ENCODE peak calls at places on chromosomes 7 and 10, in five cellular contexts. One of them, this sample, is unnamed. For H3K4me1, the result is how much of the 10 kb centered on the place peaks cover.

GRCh38 chr10:34854147-34854601 is 39.1 kb upstream of the PARD3 start:
- DNase-seq in OCI-LY7: no peak
- DNase-seq in H1: no peak
- DNase-seq in endothelial cell of umbilical vein: peak
- DNase-seq in HepG2: no peak
- DNase-seq in this sample: no peak

GRCh38 chr7:117951711-117952280 is 78.6 kb upstream of the CTTNBP2 start:
- DNase-seq in OCI-LY7: no peak
- DNase-seq in H1: no peak
- DNase-seq in endothelial cell of umbilical vein: no peak
- DNase-seq in HepG2: no peak
- DNase-seq in this sample: no peak

GRCh38 chr7:85176197-85176596 is 10.7 kb downstream of the SEMA3D start:
- DNase-seq in OCI-LY7: no peak
- DNase-seq in H1: no peak
- DNase-seq in endothelial cell of umbilical vein: peak
- DNase-seq in HepG2: no peak
- DNase-seq in this sample: no peak

GRCh38 chr10:124417846-124418725 is 637 bp downstream of the OAT start:
- DNase-seq in OCI-LY7: peak
- DNase-seq in H1: peak
- DNase-seq in endothelial cell of umbilical vein: peak
- DNase-seq in HepG2: peak
- DNase-seq in this sample: peak

GRCh38 chr10:86968271-86968993 is at the start of gene ADIRF:
- DNase-seq in OCI-LY7: no peak
- DNase-seq in H1: peak
- DNase-seq in endothelial cell of umbilical vein: peak
- DNase-seq in HepG2: no peak
- DNase-seq in this sample: no peak

GRCh38 chr10:72611783-72612182 is 14.1 kb downstream of the MICU1 start:
- DNase-seq in OCI-LY7: no peak
- DNase-seq in H1: no peak
- DNase-seq in endothelial cell of umbilical vein: no peak
- DNase-seq in HepG2: no peak
- DNase-seq in this sample: no peak

GRCh38 chr10:60917331-60918280 is 26.4 kb downstream of the RHOBTB1 start:
- DNase-seq in OCI-LY7: no peak
- DNase-seq in H1: no peak
- DNase-seq in endothelial cell of umbilical vein: no peak
- DNase-seq in HepG2: no peak
- DNase-seq in this sample: no peak

GRCh38 chr7:38034062-38034907 is 113.8 kb downstream of the EPDR1 start:
- DNase-seq in OCI-LY7: no peak
- DNase-seq in H1: no peak
- DNase-seq in endothelial cell of umbilical vein: no peak
- DNase-seq in HepG2: no peak
- DNase-seq in this sample: no peak

GRCh38 chr7:149753370-149754233 is 19.8 kb downstream of the ZNF467 start:
- DNase-seq in OCI-LY7: no peak
- DNase-seq in H1: peak
- DNase-seq in endothelial cell of umbilical vein: peak
- DNase-seq in HepG2: peak
- DNase-seq in this sample: no peak

GRCh38 chr10:120286280-120286679 is 170.7 kb upstream of the PLPP4 start:
- DNase-seq in OCI-LY7: no peak
- DNase-seq in H1: no peak
- DNase-seq in endothelial cell of umbilical vein: no peak
- DNase-seq in HepG2: no peak
- DNase-seq in this sample: no peak

GRCh38 chr7:74452748-74453320 is 872 bp upstream of the GTF2IRD1 start:
- DNase-seq in OCI-LY7: no peak
- DNase-seq in H1: no peak
- DNase-seq in endothelial cell of umbilical vein: peak
- DNase-seq in HepG2: peak
- DNase-seq in this sample: no peak

GRCh38 chr7:20651960-20652544 is 36.6 kb downstream of the ABCB5 start:
- DNase-seq in OCI-LY7: no peak
- DNase-seq in H1: no peak
- DNase-seq in endothelial cell of umbilical vein: peak
- DNase-seq in HepG2: no peak
- DNase-seq in this sample: no peak

GRCh38 chr10:73931767-73932624 is 21.1 kb downstream of the PLAU start:
- DNase-seq in OCI-LY7: peak
- DNase-seq in H1: peak
- DNase-seq in endothelial cell of umbilical vein: no peak
- DNase-seq in HepG2: peak
- DNase-seq in this sample: no peak

GRCh38 chr7:129610709-129611245 is 743 bp upstream of the NRF1 start:
- DNase-seq in OCI-LY7: no peak
- DNase-seq in H1: no peak
- DNase-seq in endothelial cell of umbilical vein: no peak
- DNase-seq in HepG2: no peak
- DNase-seq in this sample: peak

GRCh38 chr10:126247454-126247975 is 140.8 kb downstream of the ADAM12 start:
- DNase-seq in OCI-LY7: no peak
- DNase-seq in H1: no peak
- DNase-seq in endothelial cell of umbilical vein: peak
- DNase-seq in HepG2: no peak
- DNase-seq in this sample: no peak

DNA sequence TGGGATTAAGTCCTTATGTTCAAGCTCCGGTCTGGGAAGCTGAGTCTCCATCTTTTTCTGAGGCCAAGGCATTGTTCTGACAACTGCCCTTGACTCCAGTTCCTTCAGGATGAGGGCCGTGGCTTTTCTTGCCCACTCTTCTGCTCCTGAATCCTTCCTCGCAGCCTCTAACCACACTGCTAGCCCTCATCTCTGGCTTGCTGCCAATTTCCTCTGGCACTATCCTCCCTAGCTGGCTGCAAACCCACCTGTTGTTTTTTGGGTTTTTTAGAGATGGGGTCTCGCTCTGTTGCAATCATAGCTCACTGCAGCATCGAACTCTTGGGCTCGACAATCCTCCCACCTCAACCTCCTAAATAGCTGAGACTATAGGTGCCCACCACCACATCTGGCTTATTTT is 206.7 kb downstream of the SKIDA1 start:
- DNase-seq in OCI-LY7: no peak
- DNase-seq in H1: no peak
- DNase-seq in endothelial cell of umbilical vein: no peak
- DNase-seq in HepG2: no peak
- DNase-seq in this sample: no peak
- H2AFZ ChIP-seq in OCI-LY7: no peak
- H2AFZ ChIP-seq in H1: peak
- H2AFZ ChIP-seq in endothelial cell of umbilical vein: no peak
- H2AFZ ChIP-seq in HepG2: no peak
- H2AFZ ChIP-seq in this sample: no peak

GRCh38 chr7:5636446-5636835 is 145.0 kb downstream of the RNF216 start:
- DNase-seq in OCI-LY7: no peak
- DNase-seq in H1: no peak
- DNase-seq in endothelial cell of umbilical vein: peak
- DNase-seq in HepG2: peak
- DNase-seq in this sample: no peak

GRCh38 chr7:5633161-5634106 is 148.0 kb downstream of the RNF216 start:
- DNase-seq in OCI-LY7: no peak
- DNase-seq in H1: no peak
- DNase-seq in endothelial cell of umbilical vein: no peak
- DNase-seq in HepG2: no peak
- DNase-seq in this sample: no peak

GRCh38 chr7:5631752-5632151 is 149.7 kb downstream of the RNF216 start:
- DNase-seq in OCI-LY7: no peak
- DNase-seq in H1: no peak
- DNase-seq in endothelial cell of umbilical vein: no peak
- DNase-seq in HepG2: no peak
- DNase-seq in this sample: no peak

GRCh38 chr7:5635461-5636445 is 145.7 kb downstream of the RNF216 start:
- DNase-seq in OCI-LY7: no peak
- DNase-seq in H1: no peak
- DNase-seq in endothelial cell of umbilical vein: peak
- DNase-seq in HepG2: peak
- DNase-seq in this sample: no peak

DNA sequence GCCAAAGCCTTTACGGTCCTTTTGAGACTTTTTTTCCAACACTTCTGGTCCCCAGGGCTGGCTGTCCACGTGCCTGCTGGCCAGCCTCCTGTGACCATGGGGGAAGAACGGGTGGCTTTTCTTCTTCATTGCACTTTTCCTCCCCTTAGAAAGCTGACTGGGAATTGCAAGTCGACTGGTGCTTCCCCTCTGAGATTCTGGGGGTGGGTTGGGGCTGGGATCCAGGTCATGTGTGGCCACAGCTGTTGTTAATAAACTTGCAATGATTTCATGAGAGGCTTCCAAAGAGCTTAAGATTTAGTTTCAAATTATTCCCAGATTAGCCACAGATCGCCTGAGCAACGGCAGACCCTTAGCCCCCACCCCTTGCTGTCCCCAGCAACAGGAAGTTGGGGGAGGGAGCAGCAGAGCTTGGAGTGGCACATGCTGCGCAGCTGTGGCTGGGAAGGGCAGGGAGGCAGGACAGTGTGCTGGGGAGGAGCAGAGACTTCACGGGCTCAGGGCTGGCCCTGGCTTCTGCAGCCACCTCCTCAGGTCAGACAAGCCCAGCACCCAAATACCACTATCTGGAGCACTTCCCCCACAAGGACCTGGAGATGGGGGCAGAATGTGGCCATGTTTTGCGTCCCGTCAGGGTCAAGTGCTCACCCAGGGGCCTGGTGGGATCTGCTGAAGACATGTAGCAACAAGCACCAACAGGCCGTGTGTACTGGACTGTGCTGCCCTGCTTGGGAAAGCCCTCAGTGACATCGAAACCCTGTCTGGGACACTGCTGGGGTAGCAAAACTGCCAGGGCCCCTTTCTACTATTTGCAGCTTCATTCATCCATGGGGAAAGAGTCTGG is 147.1 kb downstream of the RNF216 start:
- DNase-seq in OCI-LY7: no peak
- DNase-seq in H1: peak
- DNase-seq in endothelial cell of umbilical vein: peak
- DNase-seq in HepG2: no peak
- DNase-seq in this sample: no peak
- H3K4me1 ChIP-seq in OCI-LY7: under half
- H3K4me1 ChIP-seq in H1: under half
- H3K4me1 ChIP-seq in endothelial cell of umbilical vein: under half
- H3K4me1 ChIP-seq in HepG2: under half
- H3K4me1 ChIP-seq in this sample: under half

GRCh38 chr10:132325969-132326889 is 5.8 kb upstream of the LRRC27 start:
- DNase-seq in OCI-LY7: no peak
- DNase-seq in H1: no peak
- DNase-seq in endothelial cell of umbilical vein: no peak
- DNase-seq in HepG2: no peak
- DNase-seq in this sample: no peak

GRCh38 chr10:132322621-132323048 is 9.4 kb upstream of the LRRC27 start:
- DNase-seq in OCI-LY7: no peak
- DNase-seq in H1: no peak
- DNase-seq in endothelial cell of umbilical vein: no peak
- DNase-seq in HepG2: peak
- DNase-seq in this sample: no peak

GRCh38 chr10:132321726-132322125 is 10.3 kb upstream of the LRRC27 start:
- DNase-seq in OCI-LY7: no peak
- DNase-seq in H1: no peak
- DNase-seq in endothelial cell of umbilical vein: no peak
- DNase-seq in HepG2: no peak
- DNase-seq in this sample: no peak

GRCh38 chr10:132319853-132320669 is 11.9 kb upstream of the LRRC27 start:
- DNase-seq in OCI-LY7: no peak
- DNase-seq in H1: no peak
- DNase-seq in endothelial cell of umbilical vein: no peak
- DNase-seq in HepG2: peak
- DNase-seq in this sample: no peak

DNA sequence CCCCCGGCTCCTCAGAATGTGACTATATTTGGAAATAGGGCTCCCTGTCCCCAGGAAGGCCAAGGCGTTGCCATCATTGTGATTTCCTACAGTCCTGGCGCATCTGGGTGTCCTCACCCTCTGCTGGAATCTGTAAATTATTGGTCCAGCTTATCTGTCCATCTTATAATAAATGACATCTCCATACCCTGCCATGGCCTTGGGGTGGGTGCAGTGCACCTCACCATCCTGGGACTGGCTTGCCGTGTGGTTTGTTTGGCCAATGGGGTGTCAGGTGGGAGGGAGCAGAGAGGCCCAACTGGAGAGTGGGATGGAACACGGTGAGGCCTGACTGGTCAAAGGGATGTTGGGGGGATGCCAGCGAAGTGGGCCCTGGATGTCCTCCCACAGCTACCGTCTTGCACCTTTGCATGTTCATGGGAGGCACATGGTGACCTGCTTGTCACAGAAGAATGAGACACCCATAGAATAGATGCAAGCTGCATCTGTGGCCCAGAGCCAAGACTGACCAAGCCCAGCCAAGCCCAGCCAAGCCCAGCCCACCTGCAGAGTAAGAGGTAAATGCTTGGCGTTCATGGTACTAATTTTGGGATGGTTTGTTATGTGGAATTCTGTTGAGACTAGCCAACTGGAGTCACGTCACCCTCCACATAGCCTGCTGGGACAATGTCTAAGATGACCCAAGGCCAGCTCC is 11.1 kb upstream of the LRRC27 start:
- DNase-seq in OCI-LY7: no peak
- DNase-seq in H1: no peak
- DNase-seq in endothelial cell of umbilical vein: no peak
- DNase-seq in HepG2: no peak
- DNase-seq in this sample: no peak
- H2AFZ ChIP-seq in OCI-LY7: no peak
- H2AFZ ChIP-seq in H1: no peak
- H2AFZ ChIP-seq in endothelial cell of umbilical vein: no peak
- H2AFZ ChIP-seq in HepG2: no peak
- H2AFZ ChIP-seq in this sample: no peak

GRCh38 chr7:92797693-92798092 is 38.7 kb downstream of the CDK6 start:
- DNase-seq in OCI-LY7: no peak
- DNase-seq in H1: no peak
- DNase-seq in endothelial cell of umbilical vein: no peak
- DNase-seq in HepG2: no peak
- DNase-seq in this sample: no peak
- H3K4me1 ChIP-seq in OCI-LY7: under half
- H3K4me1 ChIP-seq in H1: under half
- H3K4me1 ChIP-seq in endothelial cell of umbilical vein: under half
- H3K4me1 ChIP-seq in HepG2: half or more
- H3K4me1 ChIP-seq in this sample: half or more

GRCh38 chr10:96125142-96125515 is 5.0 kb upstream of the ZNF518A start:
- DNase-seq in OCI-LY7: no peak
- DNase-seq in H1: no peak
- DNase-seq in endothelial cell of umbilical vein: peak
- DNase-seq in HepG2: peak
- DNase-seq in this sample: no peak
- H2AFZ ChIP-seq in OCI-LY7: peak
- H2AFZ ChIP-seq in H1: no peak
- H2AFZ ChIP-seq in endothelial cell of umbilical vein: no peak
- H2AFZ ChIP-seq in HepG2: no peak
- H2AFZ ChIP-seq in this sample: no peak

GRCh38 chr7:36266201-36266600 is 113.1 kb downstream of the EEPD1 start:
- DNase-seq in OCI-LY7: no peak
- DNase-seq in H1: no peak
- DNase-seq in endothelial cell of umbilical vein: no peak
- DNase-seq in HepG2: no peak
- DNase-seq in this sample: no peak
- H3K4me1 ChIP-seq in OCI-LY7: under half
- H3K4me1 ChIP-seq in H1: under half
- H3K4me1 ChIP-seq in endothelial cell of umbilical vein: under half
- H3K4me1 ChIP-seq in HepG2: half or more
- H3K4me1 ChIP-seq in this sample: under half

GRCh38 chr10:80540644-80541143 is 3.0 kb downstream of the SH2D4B start:
- DNase-seq in OCI-LY7: no peak
- DNase-seq in H1: no peak
- DNase-seq in endothelial cell of umbilical vein: no peak
- DNase-seq in HepG2: no peak
- DNase-seq in this sample: no peak
- H2AFZ ChIP-seq in OCI-LY7: no peak
- H2AFZ ChIP-seq in H1: no peak
- H2AFZ ChIP-seq in endothelial cell of umbilical vein: no peak
- H2AFZ ChIP-seq in HepG2: no peak
- H2AFZ ChIP-seq in this sample: no peak

GRCh38 chr10:32985781-32986350 is 27.8 kb upstream of the ITGB1 start:
- DNase-seq in OCI-LY7: peak
- DNase-seq in H1: no peak
- DNase-seq in endothelial cell of umbilical vein: peak
- DNase-seq in HepG2: peak
- DNase-seq in this sample: peak
- H3K4me1 ChIP-seq in OCI-LY7: under half
- H3K4me1 ChIP-seq in H1: under half
- H3K4me1 ChIP-seq in endothelial cell of umbilical vein: half or more
- H3K4me1 ChIP-seq in HepG2: half or more
- H3K4me1 ChIP-seq in this sample: half or more